ENCODE peak calls at places on chromosomes 6 and 20, in eight cellular contexts. One of them, this sample, is unnamed.
A peak's percentile ranks its signal among the peaks of the same experiment; 100 is the strongest.

GRCh38 chr6:66735106-66735890 is 1028.3 kb upstream of the EYS start:
- DNase-seq in HT-29: no peak
- DNase-seq in ascending aorta: no peak
- DNase-seq in NCI-H526 treated with DMSO at 0.1 percent for 48 hours: no peak
- DNase-seq in effector CD4-positive, alpha-beta T cell: no peak
- DNase-seq in fibroblast of lung: peak; percentile 27
- DNase-seq in naive B cell: no peak
- DNase-seq in esophagus muscularis mucosa: no peak
- DNase-seq in this sample: no peak

GRCh38 chr6:69138173-69138572 is 503.1 kb downstream of the ADGRB3 start:
- DNase-seq in HT-29: no peak
- DNase-seq in ascending aorta: no peak
- DNase-seq in NCI-H526 treated with DMSO at 0.1 percent for 48 hours: no peak
- DNase-seq in effector CD4-positive, alpha-beta T cell: no peak
- DNase-seq in fibroblast of lung: peak; percentile 54
- DNase-seq in naive B cell: no peak
- DNase-seq in esophagus muscularis mucosa: no peak
- DNase-seq in this sample: no peak

GRCh38 chr6:43242908-43243648 is at the start of gene TTBK1:
- DNase-seq in HT-29: no peak
- DNase-seq in ascending aorta: no peak
- DNase-seq in NCI-H526 treated with DMSO at 0.1 percent for 48 hours: peak; percentile 6
- DNase-seq in effector CD4-positive, alpha-beta T cell: no peak
- DNase-seq in fibroblast of lung: no peak
- DNase-seq in naive B cell: no peak
- DNase-seq in esophagus muscularis mucosa: no peak
- DNase-seq in this sample: no peak

GRCh38 chr6:6004147-6004995 is 2.4 kb downstream of the NRN1 start:
- DNase-seq in HT-29: no peak
- DNase-seq in ascending aorta: no peak
- DNase-seq in NCI-H526 treated with DMSO at 0.1 percent for 48 hours: peak; percentile 43
- DNase-seq in effector CD4-positive, alpha-beta T cell: no peak
- DNase-seq in fibroblast of lung: no peak
- DNase-seq in naive B cell: peak; percentile 15
- DNase-seq in esophagus muscularis mucosa: no peak
- DNase-seq in this sample: no peak

GRCh38 chr6:16752206-16752867 is 8.9 kb downstream of the ATXN1 start:
- DNase-seq in HT-29: peak; percentile 72
- DNase-seq in ascending aorta: no peak
- DNase-seq in NCI-H526 treated with DMSO at 0.1 percent for 48 hours: no peak
- DNase-seq in effector CD4-positive, alpha-beta T cell: no peak
- DNase-seq in fibroblast of lung: peak; percentile 91
- DNase-seq in naive B cell: no peak
- DNase-seq in esophagus muscularis mucosa: no peak
- DNase-seq in this sample: no peak

GRCh38 chr6:95917034-95917433 is 98.7 kb upstream of the FUT9 start:
- DNase-seq in HT-29: no peak
- DNase-seq in ascending aorta: no peak
- DNase-seq in NCI-H526 treated with DMSO at 0.1 percent for 48 hours: no peak
- DNase-seq in effector CD4-positive, alpha-beta T cell: no peak
- DNase-seq in fibroblast of lung: peak; percentile 2
- DNase-seq in naive B cell: no peak
- DNase-seq in esophagus muscularis mucosa: no peak
- DNase-seq in this sample: no peak

GRCh38 chr20:52461602-52462001 is 270.0 kb upstream of the ZFP64 start:
- DNase-seq in HT-29: no peak
- DNase-seq in ascending aorta: no peak
- DNase-seq in NCI-H526 treated with DMSO at 0.1 percent for 48 hours: no peak
- DNase-seq in effector CD4-positive, alpha-beta T cell: no peak
- DNase-seq in fibroblast of lung: no peak
- DNase-seq in naive B cell: no peak
- DNase-seq in esophagus muscularis mucosa: no peak
- DNase-seq in this sample: no peak

GRCh38 chr6:52089758-52090348 is 2.4 kb upstream of the PKHD1 start:
- DNase-seq in HT-29: peak; percentile 32
- DNase-seq in ascending aorta: no peak
- DNase-seq in NCI-H526 treated with DMSO at 0.1 percent for 48 hours: no peak
- DNase-seq in effector CD4-positive, alpha-beta T cell: no peak
- DNase-seq in fibroblast of lung: no peak
- DNase-seq in naive B cell: no peak
- DNase-seq in esophagus muscularis mucosa: peak; percentile 60
- DNase-seq in this sample: no peak

GRCh38 chr6:72621243-72622093 is at the start of gene KCNQ5:
- DNase-seq in HT-29: no peak
- DNase-seq in ascending aorta: no peak
- DNase-seq in NCI-H526 treated with DMSO at 0.1 percent for 48 hours: peak; percentile 25
- DNase-seq in effector CD4-positive, alpha-beta T cell: no peak
- DNase-seq in fibroblast of lung: peak; percentile 33
- DNase-seq in naive B cell: peak; percentile 24
- DNase-seq in esophagus muscularis mucosa: no peak
- DNase-seq in this sample: no peak

GRCh38 chr6:56242343-56242742 is 5.0 kb downstream of the COL21A1 start:
- DNase-seq in HT-29: no peak
- DNase-seq in ascending aorta: no peak
- DNase-seq in NCI-H526 treated with DMSO at 0.1 percent for 48 hours: no peak
- DNase-seq in effector CD4-positive, alpha-beta T cell: no peak
- DNase-seq in fibroblast of lung: no peak
- DNase-seq in naive B cell: no peak
- DNase-seq in esophagus muscularis mucosa: no peak
- DNase-seq in this sample: no peak

GRCh38 chr6:12605888-12606345 is 110.7 kb upstream of the PHACTR1 start:
- DNase-seq in HT-29: peak; percentile 86
- DNase-seq in ascending aorta: no peak
- DNase-seq in NCI-H526 treated with DMSO at 0.1 percent for 48 hours: peak; percentile 60
- DNase-seq in effector CD4-positive, alpha-beta T cell: no peak
- DNase-seq in fibroblast of lung: peak; percentile 63
- DNase-seq in naive B cell: peak; percentile 42
- DNase-seq in esophagus muscularis mucosa: no peak
- DNase-seq in this sample: peak; percentile 55

GRCh38 chr20:4014031-4014474 is 1.3 kb downstream of the RNF24 start:
- DNase-seq in HT-29: peak; percentile 94
- DNase-seq in ascending aorta: no peak
- DNase-seq in NCI-H526 treated with DMSO at 0.1 percent for 48 hours: peak; percentile 93
- DNase-seq in effector CD4-positive, alpha-beta T cell: no peak
- DNase-seq in fibroblast of lung: peak; percentile 79
- DNase-seq in naive B cell: peak; percentile 25
- DNase-seq in esophagus muscularis mucosa: no peak
- DNase-seq in this sample: peak; percentile 57

GRCh38 chr6:38492031-38492430 is 147.7 kb downstream of the BTBD9 start:
- DNase-seq in HT-29: no peak
- DNase-seq in ascending aorta: no peak
- DNase-seq in NCI-H526 treated with DMSO at 0.1 percent for 48 hours: no peak
- DNase-seq in effector CD4-positive, alpha-beta T cell: no peak
- DNase-seq in fibroblast of lung: no peak
- DNase-seq in naive B cell: no peak
- DNase-seq in esophagus muscularis mucosa: no peak
- DNase-seq in this sample: no peak

GRCh38 chr6:2535492-2535891 is 215.2 kb downstream of the MYLK4 start:
- DNase-seq in HT-29: no peak
- DNase-seq in ascending aorta: no peak
- DNase-seq in NCI-H526 treated with DMSO at 0.1 percent for 48 hours: no peak
- DNase-seq in effector CD4-positive, alpha-beta T cell: no peak
- DNase-seq in fibroblast of lung: no peak
- DNase-seq in naive B cell: no peak
- DNase-seq in esophagus muscularis mucosa: no peak
- DNase-seq in this sample: no peak

GRCh38 chr20:32762754-32763201 is 593 bp downstream of the DNMT3B start:
- DNase-seq in HT-29: no peak
- DNase-seq in ascending aorta: no peak
- DNase-seq in NCI-H526 treated with DMSO at 0.1 percent for 48 hours: no peak
- DNase-seq in effector CD4-positive, alpha-beta T cell: no peak
- DNase-seq in fibroblast of lung: no peak
- DNase-seq in naive B cell: no peak
- DNase-seq in esophagus muscularis mucosa: no peak
- DNase-seq in this sample: no peak

This sample was measured in SHP77.